ENCODE peak calls at places on chromosomes 5 and 9, in six cellular contexts. O, N, F, D, S and U are unnamed samples.

GRCh38 chr5:181237758-181238385 is 5.8 kb downstream of the RACK1 start:
- DNase-seq in O (no peak), N (no peak), F (no peak), D (no peak), S (no peak), U (no peak)

GRCh38 chr5:114153392-114153791 is 208.5 kb upstream of the KCNN2 start:
- DNase-seq in O (no peak), N (no peak), F (no peak), D (no peak), S (no peak), U (no peak)

GRCh38 chr5:2797981-2798380 is 46.5 kb upstream of the IRX2 start:
- DNase-seq in O (no peak), N (no peak), F (peak; percentile 58), D (no peak), S (no peak), U (no peak)

GRCh38 chr9:34580358-34580757 is 9.2 kb downstream of the CNTFR start:
- DNase-seq in O (no peak), N (no peak), F (no peak), D (no peak), S (no peak), U (no peak)

GRCh38 chr9:97307091-97307490 is 368 bp upstream of the CCDC180 start:
- DNase-seq in O (no peak), N (no peak), F (peak; percentile 71), D (no peak), S (peak; percentile 42), U (no peak)

GRCh38 chr5:163451489-163451888 is 8.4 kb downstream of the NUDCD2 start:
- DNase-seq in O (no peak), N (no peak), F (no peak), D (no peak), S (no peak), U (no peak)

GRCh38 chr9:114084282-114085073 is 6.4 kb upstream of the AMBP start:
- DNase-seq in O (no peak), N (no peak), F (no peak), D (no peak), S (no peak), U (no peak)

GRCh38 chr5:59766394-59766793 is 127.1 kb downstream of the PDE4D start:
- DNase-seq in O (no peak), N (peak; percentile 7), F (no peak), D (no peak), S (no peak), U (no peak)

GRCh38 chr9:129569506-129570449 is 51.1 kb downstream of the C9orf50 start:
- DNase-seq in O (no peak), N (peak; percentile 70), F (no peak), D (no peak), S (no peak), U (peak; percentile 21)